ENCODE peak calls at places on chromosomes 3 and 15, in four cellular contexts. W is ovary, V is body of pancreas, P is right lobe of liver. O is an unnamed sample.

GRCh38 chr3:159236306-159236705 is 434.5 kb downstream of the MFSD1 start:
- DNase-seq in P (no peak), V (no peak), W (no peak), O (no peak)

GRCh38 chr3:30286007-30286669 is 320.3 kb upstream of the TGFBR2 start:
- DNase-seq in P (peak), W (peak), V (peak), O (peak)

GRCh38 chr3:196689941-196690660 is 21.9 kb downstream of the CEP19 start:
- DNase-seq in V (no peak), P (no peak), W (no peak), O (peak)

GRCh38 chr15:26391556-26392229 is 381.2 kb downstream of the GABRB3 start:
- DNase-seq in W (no peak), V (peak), P (no peak), O (no peak)

GRCh38 chr3:169600732-169601131 is 62.8 kb downstream of the MECOM start:
- DNase-seq in P (no peak), V (no peak), W (no peak), O (no peak)

GRCh38 chr3:140135461-140135860 is 200.5 kb downstream of the CLSTN2 start:
- DNase-seq in P (no peak), V (no peak), W (no peak), O (no peak)

GRCh38 chr3:192879346-192880031 is 38.2 kb downstream of the MB21D2 start:
- DNase-seq in P (no peak), W (no peak), V (peak), O (peak)

GRCh38 chr15:66567897-66568296 is 2.1 kb upstream of the LCTL start:
- DNase-seq in W (no peak), V (no peak), P (peak), O (peak)

GRCh38 chr15:45731331-45731730 is 96.5 kb downstream of the SQOR start:
- DNase-seq in P (no peak), V (no peak), W (no peak), O (no peak)

GRCh38 chr3:52014613-52015012 is 18.9 kb upstream of the RPL29 start:
- DNase-seq in W (no peak), V (no peak), P (no peak), O (no peak)

GRCh38 chr15:98769867-98770266 is 121.5 kb downstream of the IGF1R start:
- DNase-seq in W (no peak), P (no peak), V (no peak), O (no peak)

GRCh38 chr15:66800584-66801235 is 98.7 kb downstream of the SMAD6 start:
- DNase-seq in P (no peak), W (no peak), V (no peak), O (no peak)

GRCh38 chr15:101489236-101489632 is 273 bp downstream of the PCSK6 start:
- DNase-seq in V (peak), W (peak), P (no peak), O (peak)

DNA sequence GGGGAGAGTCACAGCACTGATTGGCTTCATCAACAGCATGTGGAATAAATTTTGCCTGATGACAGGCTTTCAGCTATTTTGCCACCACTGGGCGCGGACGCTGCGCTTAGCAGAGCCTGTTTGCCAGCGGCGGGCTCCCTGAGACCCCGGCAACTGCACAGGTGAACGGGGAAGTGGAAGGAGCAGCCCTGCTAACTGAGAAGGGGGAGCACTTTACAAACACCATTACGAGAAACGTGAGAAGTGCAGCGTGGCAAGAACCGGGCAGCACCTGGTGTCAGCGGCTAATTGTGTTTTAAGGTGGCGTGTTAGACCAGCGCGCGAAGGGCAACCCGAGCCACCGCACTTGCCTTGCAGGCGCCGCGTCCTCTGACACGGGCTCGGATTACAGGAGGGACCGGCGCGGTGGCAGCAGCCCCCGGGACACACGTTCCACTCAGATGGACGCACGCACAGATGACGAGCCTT is 307.8 kb upstream of the ARRDC4 start:
- DNase-seq in W (no peak), V (no peak), P (no peak), O (no peak)
- H3K4me3 ChIP-seq in W (no peak), V (no peak), P (no peak), O (no peak)

GRCh38 chr15:49046113-49046883 is at the start of gene SECISBP2L:
- DNase-seq in P (peak), W (peak), V (peak), O (peak)
- TF ChIP-seq POLR2A in P (peak), W (peak), V (peak), O (no peak)

DNA sequence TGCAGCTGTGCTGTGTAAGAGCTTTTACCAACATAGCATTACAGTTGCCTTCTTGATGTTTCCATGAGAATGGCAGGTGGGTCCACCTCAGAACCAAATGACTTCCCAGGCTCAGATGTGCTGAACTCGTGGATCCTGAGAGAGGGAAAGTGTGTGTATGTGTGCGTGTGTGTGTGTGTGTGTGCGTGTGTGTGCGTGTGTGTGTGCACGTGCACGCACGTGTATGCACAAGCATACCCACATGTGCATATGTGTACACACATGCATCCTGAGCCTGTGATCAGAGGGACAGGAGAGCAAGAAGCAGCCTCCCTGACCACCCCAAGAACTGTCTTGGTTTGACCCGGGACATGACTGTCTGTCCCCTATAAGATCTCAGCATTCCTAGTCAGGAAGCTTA is 48.1 kb downstream of the CHDH start:
- DNase-seq in W (no peak), P (no peak), V (no peak), O (no peak)
- H3K4me3 ChIP-seq in W (no peak), P (no peak), V (no peak), O (no peak)

GRCh38 chr3:9690451-9691450 is 12.9 kb upstream of the CPNE9 start:
- DNase-seq in W (no peak), V (no peak), P (no peak), O (no peak)
- TF ChIP-seq POLR2A in W (no peak), V (no peak), P (no peak), O (no peak)

DNA sequence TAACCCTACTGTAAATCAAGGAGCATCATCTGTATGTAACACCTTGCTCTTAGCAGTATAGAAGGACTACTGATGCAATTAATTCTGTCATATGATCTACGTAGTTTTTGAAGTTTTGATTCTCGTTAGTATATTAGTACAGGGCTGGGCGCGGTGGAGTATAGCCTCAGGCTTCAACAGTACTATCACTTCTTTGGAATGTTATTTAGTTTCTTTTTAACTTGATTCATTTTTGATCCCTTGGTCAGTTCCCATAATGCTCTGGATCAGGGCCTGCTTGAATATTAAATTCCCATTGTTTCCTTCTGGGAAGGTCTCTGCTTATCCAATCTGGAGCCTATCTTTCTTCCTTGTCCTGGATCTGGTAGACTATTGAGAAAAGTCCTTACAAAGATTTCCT is 23.9 kb upstream of the AP4E1 start:
- DNase-seq in W (no peak), V (no peak), P (no peak), O (no peak)
- H3K4me3 ChIP-seq in W (no peak), V (no peak), P (no peak), O (no peak)

GRCh38 chr15:90665288-90666134 is 51.6 kb upstream of the BLM start:
- DNase-seq in P (peak), V (peak), W (peak), O (peak)
- TF ChIP-seq POLR2A in P (peak), V (peak), W (peak), O (peak)

GRCh38 chr3:186639778-186640472 is at the start of gene FETUB:
- DNase-seq in W (no peak), V (no peak), P (no peak), O (no peak)

GRCh38 chr3:186642014-186642413 is 1.8 kb downstream of the FETUB start:
- DNase-seq in P (no peak), W (no peak), V (no peak), O (no peak)

GRCh38 chr3:186638259-186638658 is 1.9 kb upstream of the FETUB start:
- DNase-seq in P (no peak), W (no peak), V (no peak), O (no peak)

GRCh38 chr3:186640929-186641328 is 730 bp downstream of the FETUB start:
- DNase-seq in V (no peak), P (no peak), W (no peak), O (no peak)

GRCh38 chr3:186640473-186640818 is 247 bp downstream of the FETUB start:
- DNase-seq in P (no peak), V (no peak), W (no peak), O (peak)
- H3K4me3 ChIP-seq in P (peak), V (no peak), W (no peak), O (no peak)

GRCh38 chr3:184314363-184314699 is at the start of gene EIF4G1:
- DNase-seq in W (peak), V (peak), P (peak), O (peak)
- TF ChIP-seq POLR2A in W (peak), V (peak), P (peak), O (no peak)

GRCh38 chr3:38165722-38166387 is 518 bp downstream of the OXSR1 start:
- DNase-seq in W (no peak), P (peak), V (peak), O (peak)

GRCh38 chr3:38168151-38168987 is 3.0 kb downstream of the OXSR1 start:
- DNase-seq in W (no peak), V (no peak), P (no peak), O (no peak)

GRCh38 chr3:38171622-38172021 is 6.3 kb downstream of the OXSR1 start:
- DNase-seq in P (no peak), W (no peak), V (no peak), O (no peak)

GRCh38 chr3:38170722-38171121 is 5.4 kb downstream of the OXSR1 start:
- DNase-seq in W (no peak), P (no peak), V (no peak), O (no peak)

GRCh38 chr3:38168988-38169363 is 3.6 kb downstream of the OXSR1 start:
- DNase-seq in W (no peak), V (no peak), P (no peak), O (no peak)
- H3K4me3 ChIP-seq in W (no peak), V (no peak), P (no peak), O (no peak)

GRCh38 chr3:141412087-141412935 is 44.0 kb downstream of the ZBTB38 start:
- DNase-seq in V (peak), W (peak), P (no peak), O (no peak)
- TF ChIP-seq POLR2A in V (no peak), W (no peak), P (peak), O (no peak)